ENCODE peak calls at places on chromosomes 12 and 14, in nine cellular contexts. One of them, this sample, is unnamed. For H3K36me3, the result is how much of the 10 kb centered on the place peaks cover.

GRCh38 chr14:74567219-74567618 is 44.8 kb downstream of the LTBP2 start:
- DNase-seq in left ventricle myocardium inferior: no peak
- DNase-seq in neural progenitor cell: no peak
- DNase-seq in mucosa of descending colon: no peak
- DNase-seq in Peyer's patch: no peak
- DNase-seq in CD4-positive, CD25-positive, alpha-beta regulatory T cell: no peak
- DNase-seq in adipocyte: no peak
- DNase-seq in neuronal stem cell: no peak
- DNase-seq in endothelial cell of umbilical vein: no peak
- DNase-seq in this sample: no peak

GRCh38 chr14:88729159-88729558 is 63.6 kb downstream of the EML5 start:
- DNase-seq in adipocyte: peak
- DNase-seq in neural progenitor cell: no peak
- DNase-seq in mucosa of descending colon: no peak
- DNase-seq in CD4-positive, CD25-positive, alpha-beta regulatory T cell: no peak
- DNase-seq in Peyer's patch: no peak
- DNase-seq in left ventricle myocardium inferior: no peak
- DNase-seq in neuronal stem cell: no peak
- DNase-seq in endothelial cell of umbilical vein: no peak
- DNase-seq in this sample: no peak

GRCh38 chr14:51724650-51725049 is 72.9 kb downstream of the FRMD6 start:
- DNase-seq in adipocyte: no peak
- DNase-seq in CD4-positive, CD25-positive, alpha-beta regulatory T cell: no peak
- DNase-seq in neural progenitor cell: no peak
- DNase-seq in neuronal stem cell: no peak
- DNase-seq in endothelial cell of umbilical vein: no peak
- DNase-seq in mucosa of descending colon: no peak
- DNase-seq in Peyer's patch: no peak
- DNase-seq in left ventricle myocardium inferior: no peak
- DNase-seq in this sample: no peak

GRCh38 chr12:50964432-50964831 is 12.1 kb downstream of the HIGD1C start:
- DNase-seq in adipocyte: no peak
- DNase-seq in Peyer's patch: no peak
- DNase-seq in neural progenitor cell: no peak
- DNase-seq in left ventricle myocardium inferior: no peak
- DNase-seq in mucosa of descending colon: no peak
- DNase-seq in endothelial cell of umbilical vein: no peak
- DNase-seq in neuronal stem cell: no peak
- DNase-seq in CD4-positive, CD25-positive, alpha-beta regulatory T cell: no peak
- DNase-seq in this sample: no peak

GRCh38 chr14:52067873-52068740 is 752 bp downstream of the NID2 start:
- DNase-seq in neural progenitor cell: peak
- DNase-seq in CD4-positive, CD25-positive, alpha-beta regulatory T cell: no peak
- DNase-seq in endothelial cell of umbilical vein: peak
- DNase-seq in neuronal stem cell: peak
- DNase-seq in adipocyte: peak
- DNase-seq in Peyer's patch: no peak
- DNase-seq in mucosa of descending colon: peak
- DNase-seq in left ventricle myocardium inferior: peak
- DNase-seq in this sample: peak

GRCh38 chr14:104781271-104782077 is 14.1 kb downstream of the AKT1 start:
- DNase-seq in mucosa of descending colon: no peak
- DNase-seq in left ventricle myocardium inferior: no peak
- DNase-seq in neural progenitor cell: no peak
- DNase-seq in Peyer's patch: no peak
- DNase-seq in neuronal stem cell: no peak
- DNase-seq in endothelial cell of umbilical vein: no peak
- DNase-seq in adipocyte: no peak
- DNase-seq in CD4-positive, CD25-positive, alpha-beta regulatory T cell: no peak
- DNase-seq in this sample: no peak

GRCh38 chr14:105860615-105861580 is 334.5 kb downstream of the TMEM121 start:
- DNase-seq in neural progenitor cell: no peak
- DNase-seq in left ventricle myocardium inferior: peak
- DNase-seq in adipocyte: no peak
- DNase-seq in neuronal stem cell: no peak
- DNase-seq in Peyer's patch: peak
- DNase-seq in mucosa of descending colon: no peak
- DNase-seq in endothelial cell of umbilical vein: no peak
- DNase-seq in CD4-positive, CD25-positive, alpha-beta regulatory T cell: no peak
- DNase-seq in this sample: peak

GRCh38 chr14:74402264-74403251 is 23.5 kb downstream of the SYNDIG1L start:
- DNase-seq in mucosa of descending colon: no peak
- DNase-seq in neuronal stem cell: no peak
- DNase-seq in Peyer's patch: peak
- DNase-seq in CD4-positive, CD25-positive, alpha-beta regulatory T cell: no peak
- DNase-seq in adipocyte: no peak
- DNase-seq in neural progenitor cell: no peak
- DNase-seq in left ventricle myocardium inferior: no peak
- DNase-seq in endothelial cell of umbilical vein: no peak
- DNase-seq in this sample: no peak

GRCh38 chr14:69350892-69351291 is 47.2 kb downstream of the ERH start:
- DNase-seq in mucosa of descending colon: no peak
- DNase-seq in neural progenitor cell: no peak
- DNase-seq in left ventricle myocardium inferior: no peak
- DNase-seq in neuronal stem cell: no peak
- DNase-seq in Peyer's patch: no peak
- DNase-seq in endothelial cell of umbilical vein: no peak
- DNase-seq in adipocyte: no peak
- DNase-seq in CD4-positive, CD25-positive, alpha-beta regulatory T cell: no peak
- DNase-seq in this sample: no peak

GRCh38 chr12:58873496-58873895 is 46.8 kb downstream of the LRIG3 start:
- DNase-seq in neural progenitor cell: no peak
- DNase-seq in neuronal stem cell: no peak
- DNase-seq in Peyer's patch: no peak
- DNase-seq in endothelial cell of umbilical vein: no peak
- DNase-seq in CD4-positive, CD25-positive, alpha-beta regulatory T cell: no peak
- DNase-seq in left ventricle myocardium inferior: no peak
- DNase-seq in adipocyte: no peak
- DNase-seq in mucosa of descending colon: no peak
- DNase-seq in this sample: no peak

GRCh38 chr12:124359671-124360581 is 65.0 kb downstream of the RFLNA start:
- DNase-seq in neuronal stem cell: no peak
- DNase-seq in mucosa of descending colon: peak
- DNase-seq in adipocyte: no peak
- DNase-seq in left ventricle myocardium inferior: peak
- DNase-seq in Peyer's patch: peak
- DNase-seq in endothelial cell of umbilical vein: no peak
- DNase-seq in CD4-positive, CD25-positive, alpha-beta regulatory T cell: no peak
- DNase-seq in neural progenitor cell: no peak
- DNase-seq in this sample: peak
- H3K36me3 ChIP-seq in neuronal stem cell: under half
- H3K36me3 ChIP-seq in mucosa of descending colon: under half
- H3K36me3 ChIP-seq in adipocyte: half or more
- H3K36me3 ChIP-seq in left ventricle myocardium inferior: under half
- H3K36me3 ChIP-seq in Peyer's patch: under half
- H3K36me3 ChIP-seq in endothelial cell of umbilical vein: under half
- H3K36me3 ChIP-seq in CD4-positive, CD25-positive, alpha-beta regulatory T cell: half or more
- H3K36me3 ChIP-seq in neural progenitor cell: under half
- H3K36me3 ChIP-seq in this sample: under half

DNA sequence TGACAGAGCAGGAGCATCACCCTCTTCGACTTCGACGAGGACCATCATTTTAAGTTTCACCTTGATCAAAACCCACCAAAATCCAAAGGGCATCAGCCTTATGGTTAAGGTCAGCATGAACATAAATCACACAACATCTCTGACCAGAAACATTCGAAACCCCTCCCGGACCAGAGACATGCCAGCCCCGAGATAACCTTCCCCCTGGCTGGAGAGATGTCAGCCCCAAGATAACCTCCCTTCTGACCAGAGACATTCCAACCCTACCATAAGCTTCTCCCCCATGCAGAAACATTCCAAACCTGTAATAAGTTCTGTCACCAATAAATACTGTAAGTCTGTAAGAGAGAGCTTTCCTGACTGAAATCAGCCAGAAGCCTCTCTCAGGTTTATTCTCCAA is 6.3 kb downstream of the PCNX4 start:
- DNase-seq in neuronal stem cell: no peak
- DNase-seq in neural progenitor cell: no peak
- DNase-seq in endothelial cell of umbilical vein: no peak
- DNase-seq in adipocyte: no peak
- DNase-seq in Peyer's patch: no peak
- DNase-seq in CD4-positive, CD25-positive, alpha-beta regulatory T cell: no peak
- DNase-seq in mucosa of descending colon: no peak
- DNase-seq in left ventricle myocardium inferior: no peak
- DNase-seq in this sample: no peak
- H3K36me3 ChIP-seq in neuronal stem cell: under half
- H3K36me3 ChIP-seq in neural progenitor cell: under half
- H3K36me3 ChIP-seq in endothelial cell of umbilical vein: under half
- H3K36me3 ChIP-seq in adipocyte: under half
- H3K36me3 ChIP-seq in Peyer's patch: under half
- H3K36me3 ChIP-seq in CD4-positive, CD25-positive, alpha-beta regulatory T cell: under half
- H3K36me3 ChIP-seq in mucosa of descending colon: under half
- H3K36me3 ChIP-seq in left ventricle myocardium inferior: under half
- H3K36me3 ChIP-seq in this sample: under half

DNA sequence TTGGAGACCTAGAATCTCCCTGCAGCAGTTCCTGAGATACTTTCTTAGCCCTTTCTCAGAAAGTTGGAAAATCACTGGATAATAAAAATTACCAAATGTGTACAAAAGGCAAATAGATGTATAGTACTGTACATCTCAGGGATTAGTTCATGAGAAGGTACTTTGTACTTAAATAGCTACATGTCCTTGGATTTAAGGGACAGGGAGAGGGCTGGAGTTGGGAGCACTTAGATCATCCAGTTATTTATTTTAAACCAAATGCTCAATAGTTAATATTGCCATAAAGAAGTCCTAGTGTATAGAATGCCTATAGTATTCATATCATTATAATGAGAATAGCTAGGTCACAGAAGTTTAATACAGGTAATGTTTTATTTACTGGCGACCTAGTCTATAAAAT is 13.4 kb downstream of the CDKN3 start:
- DNase-seq in endothelial cell of umbilical vein: no peak
- DNase-seq in adipocyte: no peak
- DNase-seq in left ventricle myocardium inferior: no peak
- DNase-seq in mucosa of descending colon: no peak
- DNase-seq in CD4-positive, CD25-positive, alpha-beta regulatory T cell: no peak
- DNase-seq in neural progenitor cell: no peak
- DNase-seq in neuronal stem cell: no peak
- DNase-seq in Peyer's patch: no peak
- DNase-seq in this sample: no peak
- H3K36me3 ChIP-seq in endothelial cell of umbilical vein: under half
- H3K36me3 ChIP-seq in adipocyte: under half
- H3K36me3 ChIP-seq in left ventricle myocardium inferior: under half
- H3K36me3 ChIP-seq in mucosa of descending colon: under half
- H3K36me3 ChIP-seq in CD4-positive, CD25-positive, alpha-beta regulatory T cell: under half
- H3K36me3 ChIP-seq in neural progenitor cell: under half
- H3K36me3 ChIP-seq in neuronal stem cell: under half
- H3K36me3 ChIP-seq in Peyer's patch: under half
- H3K36me3 ChIP-seq in this sample: under half

DNA sequence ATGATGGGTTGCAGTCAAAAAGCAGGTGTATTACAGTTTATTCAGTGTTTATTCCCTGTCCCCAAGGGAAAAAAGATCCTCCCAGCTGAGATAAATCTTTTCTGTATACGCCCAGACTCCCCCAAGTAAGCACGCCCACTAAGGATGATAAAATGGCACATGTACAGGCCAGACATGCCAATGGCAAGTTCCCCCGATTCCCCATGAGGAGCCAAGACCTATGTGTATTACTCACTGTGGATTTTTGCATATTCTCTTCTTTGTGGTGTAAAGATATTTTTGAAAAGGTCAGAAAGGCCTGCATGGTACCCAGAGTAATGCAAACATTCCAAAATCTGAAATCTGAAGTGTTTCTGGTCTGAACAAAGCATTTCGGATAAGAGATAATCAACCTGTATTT is 22.2 kb downstream of the NR2C1 start:
- DNase-seq in adipocyte: no peak
- DNase-seq in mucosa of descending colon: no peak
- DNase-seq in left ventricle myocardium inferior: no peak
- DNase-seq in endothelial cell of umbilical vein: no peak
- DNase-seq in neuronal stem cell: no peak
- DNase-seq in Peyer's patch: no peak
- DNase-seq in neural progenitor cell: no peak
- DNase-seq in CD4-positive, CD25-positive, alpha-beta regulatory T cell: no peak
- DNase-seq in this sample: no peak
- H3K36me3 ChIP-seq in adipocyte: half or more
- H3K36me3 ChIP-seq in mucosa of descending colon: under half
- H3K36me3 ChIP-seq in left ventricle myocardium inferior: half or more
- H3K36me3 ChIP-seq in endothelial cell of umbilical vein: under half
- H3K36me3 ChIP-seq in neuronal stem cell: under half
- H3K36me3 ChIP-seq in Peyer's patch: under half
- H3K36me3 ChIP-seq in neural progenitor cell: under half
- H3K36me3 ChIP-seq in CD4-positive, CD25-positive, alpha-beta regulatory T cell: under half
- H3K36me3 ChIP-seq in this sample: half or more

DNA sequence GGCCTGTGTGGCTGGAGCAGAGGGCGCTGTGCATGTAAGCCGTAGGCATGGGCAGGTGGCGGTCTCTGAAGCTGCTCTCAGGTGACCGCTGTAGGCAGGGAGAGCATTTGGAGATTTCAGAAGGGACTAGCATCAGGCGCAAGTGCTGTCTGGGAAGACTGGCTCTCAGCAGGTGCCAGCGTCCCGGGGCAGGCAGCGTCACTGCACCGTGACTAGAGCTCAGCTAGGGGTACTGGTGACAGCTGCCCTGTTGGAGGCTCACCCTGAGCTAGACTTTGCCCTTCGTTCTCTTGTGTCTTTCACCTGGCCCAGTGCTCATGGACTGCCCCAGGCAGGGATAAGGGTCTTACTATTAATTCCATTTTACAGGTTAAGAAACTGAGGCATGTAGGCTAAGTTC is 78.9 kb downstream of the DDX51 start:
- DNase-seq in endothelial cell of umbilical vein: no peak
- DNase-seq in adipocyte: no peak
- DNase-seq in mucosa of descending colon: no peak
- DNase-seq in CD4-positive, CD25-positive, alpha-beta regulatory T cell: no peak
- DNase-seq in left ventricle myocardium inferior: no peak
- DNase-seq in neuronal stem cell: no peak
- DNase-seq in Peyer's patch: no peak
- DNase-seq in neural progenitor cell: no peak
- DNase-seq in this sample: no peak
- H3K36me3 ChIP-seq in endothelial cell of umbilical vein: under half
- H3K36me3 ChIP-seq in adipocyte: half or more
- H3K36me3 ChIP-seq in mucosa of descending colon: under half
- H3K36me3 ChIP-seq in CD4-positive, CD25-positive, alpha-beta regulatory T cell: half or more
- H3K36me3 ChIP-seq in left ventricle myocardium inferior: half or more
- H3K36me3 ChIP-seq in neuronal stem cell: half or more
- H3K36me3 ChIP-seq in Peyer's patch: under half
- H3K36me3 ChIP-seq in neural progenitor cell: under half
- H3K36me3 ChIP-seq in this sample: half or more

GRCh38 chr12:120214626-120215356 is 13.9 kb upstream of the RPLP0 start:
- DNase-seq in Peyer's patch: no peak
- DNase-seq in neuronal stem cell: no peak
- DNase-seq in mucosa of descending colon: no peak
- DNase-seq in CD4-positive, CD25-positive, alpha-beta regulatory T cell: no peak
- DNase-seq in endothelial cell of umbilical vein: no peak
- DNase-seq in adipocyte: no peak
- DNase-seq in left ventricle myocardium inferior: no peak
- DNase-seq in neural progenitor cell: no peak
- DNase-seq in this sample: no peak
- H3K36me3 ChIP-seq in Peyer's patch: under half
- H3K36me3 ChIP-seq in neuronal stem cell: under half
- H3K36me3 ChIP-seq in mucosa of descending colon: under half
- H3K36me3 ChIP-seq in CD4-positive, CD25-positive, alpha-beta regulatory T cell: half or more
- H3K36me3 ChIP-seq in endothelial cell of umbilical vein: under half
- H3K36me3 ChIP-seq in adipocyte: half or more
- H3K36me3 ChIP-seq in left ventricle myocardium inferior: half or more
- H3K36me3 ChIP-seq in neural progenitor cell: under half
- H3K36me3 ChIP-seq in this sample: half or more